ENCODE peak calls at places on chromosomes 13 and 19, in four cellular contexts. Z is CD4-positive, alpha-beta T cell; E is EL; O is type B pancreatic cell. Y is an unnamed sample.

GRCh38 chr13:109206616-109207015 is 577.2 kb downstream of the MYO16 start:
- DNase-seq in Z (no peak), E (no peak), O (no peak), Y (no peak)

GRCh38 chr19:1767464-1767933 is 14.2 kb downstream of the ONECUT3 start:
- DNase-seq in Z (peak), E (no peak), O (no peak), Y (no peak)

GRCh38 chr13:31172535-31172934 is 10.8 kb upstream of the HSPH1 start:
- DNase-seq in Z (no peak), E (peak), O (no peak), Y (peak)

GRCh38 chr13:79621449-79621848 is 140.5 kb downstream of the NDFIP2 start:
- DNase-seq in Z (no peak), E (no peak), O (no peak), Y (no peak)

GRCh38 chr19:45906221-45906620 is 3.8 kb upstream of the MYPOP start:
- DNase-seq in Z (no peak), E (peak), O (no peak), Y (no peak)

GRCh38 chr19:51354742-51355148 is 11.4 kb downstream of the ETFB start:
- DNase-seq in Z (no peak), E (no peak), O (no peak), Y (no peak)

GRCh38 chr19:13597625-13598024 is 91.3 kb upstream of the CACNA1A start:
- DNase-seq in Z (peak), E (peak), O (no peak), Y (peak)

GRCh38 chr19:21833733-21834132 is 2.2 kb downstream of the ZNF43 start:
- DNase-seq in Z (no peak), E (no peak), O (no peak), Y (no peak)

GRCh38 chr19:37077615-37077928 is 661 bp upstream of the ZNF420 start:
- DNase-seq in Z (no peak), E (no peak), O (no peak), Y (no peak)

GRCh38 chr19:5585461-5586299 is 17.9 kb upstream of the TINCR start:
- DNase-seq in Z (peak), E (no peak), O (no peak), Y (no peak)

GRCh38 chr19:33064778-33065550 is at the start of gene RHPN2:
- DNase-seq in Z (peak), E (peak), O (peak), Y (peak)

GRCh38 chr13:71695662-71696061 is 171.3 kb downstream of the DACH1 start:
- DNase-seq in Z (no peak), E (no peak), O (no peak), Y (no peak)

GRCh38 chr19:15587663-15588062 is 27.4 kb upstream of the CYP4F8 start:
- DNase-seq in Z (no peak), E (no peak), O (no peak), Y (no peak)

GRCh38 chr19:55024111-55024510 is 14.0 kb downstream of the GP6 start:
- DNase-seq in Z (no peak), E (no peak), O (no peak), Y (no peak)

GRCh38 chr13:70623260-70623659 is 515.0 kb upstream of the KLHL1 start:
- DNase-seq in Z (no peak), E (peak), O (no peak), Y (no peak)

GRCh38 chr19:16851031-16851712 is 22.0 kb downstream of the SIN3B start:
- DNase-seq in Z (no peak), E (peak), O (no peak), Y (peak)

GRCh38 chr19:49746206-49746958 is 16.7 kb downstream of the TSKS start:
- DNase-seq in Z (peak), E (peak), O (no peak), Y (no peak)

GRCh38 chr19:47652285-47652684 is 43.4 kb downstream of the BICRA start:
- DNase-seq in Z (no peak), E (no peak), O (no peak), Y (no peak)

GRCh38 chr13:66974174-66974573 is 256.0 kb downstream of the PCDH9 start:
- DNase-seq in Z (no peak), E (no peak), O (no peak), Y (no peak)

GRCh38 chr13:30477346-30478235 is 11.9 kb upstream of the HMGB1 start:
- DNase-seq in Z (no peak), E (no peak), O (no peak), Y (no peak)

GRCh38 chr19:5037936-5038335 is 69.0 kb downstream of the KDM4B start:
- DNase-seq in Z (no peak), E (no peak), O (no peak), Y (no peak)

GRCh38 chr19:13978306-13978705 is 26.0 kb downstream of the DCAF15 start:
- DNase-seq in Z (no peak), E (no peak), O (peak), Y (no peak)

GRCh38 chr13:109160887-109161669 is 531.7 kb downstream of the MYO16 start:
- DNase-seq in Z (no peak), E (peak), O (no peak), Y (no peak)

GRCh38 chr19:5966215-5966614 is 11.7 kb downstream of the RANBP3 start:
- DNase-seq in Z (no peak), E (no peak), O (no peak), Y (no peak)

GRCh38 chr19:18503337-18503970 is 18.4 kb downstream of the ELL start:
- DNase-seq in Z (no peak), E (no peak), O (no peak), Y (peak)

GRCh38 chr19:18021121-18021755 is 13.3 kb downstream of the ARRDC2 start:
- DNase-seq in Z (peak), E (peak), O (no peak), Y (peak)

GRCh38 chr13:110471156-110471832 is 90.2 kb downstream of the RAB20 start:
- DNase-seq in Z (no peak), E (no peak), O (no peak), Y (no peak)

GRCh38 chr19:38551450-38551813 is 66.3 kb downstream of the MAP4K1 start:
- DNase-seq in Z (no peak), E (no peak), O (no peak), Y (no peak)

GRCh38 chr19:9917322-9917721 is 19.0 kb downstream of the OLFM2 start:
- DNase-seq in Z (no peak), E (peak), O (no peak), Y (peak)

GRCh38 chr13:27007166-27007565 is 164.4 kb downstream of the USP12 start:
- DNase-seq in Z (no peak), E (no peak), O (no peak), Y (no peak)

GRCh38 chr19:6479836-6480398 is 1.7 kb downstream of the DENND1C start:
- DNase-seq in Z (no peak), E (no peak), O (no peak), Y (no peak)

GRCh38 chr19:51525731-51526130 is 5.7 kb downstream of the SIGLEC6 start:
- DNase-seq in Z (no peak), E (no peak), O (no peak), Y (no peak)

GRCh38 chr19:7578127-7578526 is 17.5 kb upstream of the CAMSAP3 start:
- DNase-seq in Z (no peak), E (no peak), O (no peak), Y (no peak)

Y was measured in A172.